ENCODE peak calls at places on chromosomes 4 and X, in six cellular contexts. One of them, this sample, is unnamed.

GRCh38 chr4:16289872-16290554 is 63.7 kb upstream of the TAPT1 start:
- DNase-seq in naive thymus-derived CD4-positive, alpha-beta T cell: no peak
- DNase-seq in EL: peak; percentile 47
- DNase-seq in activated naive CD8-positive, alpha-beta T cell treated with anti-CD3 and anti-CD28 coated beads, Interleukin-2, amount 50 U/mL, for 16 hours: no peak
- DNase-seq in epithelial cell of proximal tubule: peak; percentile 15
- DNase-seq in Calu3: no peak
- DNase-seq in this sample: no peak

GRCh38 chr4:136320471-136320813 is 1211.9 kb downstream of the PCDH18 start:
- DNase-seq in epithelial cell of proximal tubule: no peak
- DNase-seq in EL: no peak
- DNase-seq in Calu3: no peak
- DNase-seq in activated naive CD8-positive, alpha-beta T cell treated with anti-CD3 and anti-CD28 coated beads, Interleukin-2, amount 50 U/mL, for 16 hours: no peak
- DNase-seq in naive thymus-derived CD4-positive, alpha-beta T cell: no peak
- DNase-seq in this sample: no peak

GRCh38 chrX:44882635-44883034 is 9.6 kb downstream of the KDM6A start:
- DNase-seq in Calu3: no peak
- DNase-seq in naive thymus-derived CD4-positive, alpha-beta T cell: no peak
- DNase-seq in EL: no peak
- DNase-seq in epithelial cell of proximal tubule: no peak
- DNase-seq in activated naive CD8-positive, alpha-beta T cell treated with anti-CD3 and anti-CD28 coated beads, Interleukin-2, amount 50 U/mL, for 16 hours: no peak
- DNase-seq in this sample: no peak

GRCh38 chr4:182758288-182758687 is 158.9 kb downstream of the DCTD start:
- DNase-seq in naive thymus-derived CD4-positive, alpha-beta T cell: no peak
- DNase-seq in activated naive CD8-positive, alpha-beta T cell treated with anti-CD3 and anti-CD28 coated beads, Interleukin-2, amount 50 U/mL, for 16 hours: no peak
- DNase-seq in Calu3: no peak
- DNase-seq in EL: no peak
- DNase-seq in epithelial cell of proximal tubule: no peak
- DNase-seq in this sample: no peak

GRCh38 chrX:100895365-100896075 is 21.4 kb upstream of the NOX1 start:
- DNase-seq in epithelial cell of proximal tubule: no peak
- DNase-seq in naive thymus-derived CD4-positive, alpha-beta T cell: no peak
- DNase-seq in EL: peak; percentile 30
- DNase-seq in Calu3: peak; percentile 49
- DNase-seq in activated naive CD8-positive, alpha-beta T cell treated with anti-CD3 and anti-CD28 coated beads, Interleukin-2, amount 50 U/mL, for 16 hours: no peak
- DNase-seq in this sample: no peak

GRCh38 chr4:156575430-156576073 is 396.0 kb downstream of the PDGFC start:
- DNase-seq in EL: peak; percentile 31
- DNase-seq in naive thymus-derived CD4-positive, alpha-beta T cell: no peak
- DNase-seq in activated naive CD8-positive, alpha-beta T cell treated with anti-CD3 and anti-CD28 coated beads, Interleukin-2, amount 50 U/mL, for 16 hours: no peak
- DNase-seq in epithelial cell of proximal tubule: no peak
- DNase-seq in Calu3: no peak
- DNase-seq in this sample: no peak

GRCh38 chr4:186015212-186015817 is 53.6 kb upstream of the TLR3 start:
- DNase-seq in epithelial cell of proximal tubule: no peak
- DNase-seq in EL: no peak
- DNase-seq in activated naive CD8-positive, alpha-beta T cell treated with anti-CD3 and anti-CD28 coated beads, Interleukin-2, amount 50 U/mL, for 16 hours: no peak
- DNase-seq in naive thymus-derived CD4-positive, alpha-beta T cell: no peak
- DNase-seq in Calu3: no peak
- DNase-seq in this sample: no peak

GRCh38 chrX:119622356-119623232 is 16.4 kb upstream of the NKRF start:
- DNase-seq in naive thymus-derived CD4-positive, alpha-beta T cell: no peak
- DNase-seq in Calu3: no peak
- DNase-seq in epithelial cell of proximal tubule: no peak
- DNase-seq in EL: peak; percentile 56
- DNase-seq in activated naive CD8-positive, alpha-beta T cell treated with anti-CD3 and anti-CD28 coated beads, Interleukin-2, amount 50 U/mL, for 16 hours: no peak
- DNase-seq in this sample: no peak